ENCODE peak calls at places on chromosomes 12 and 14, in ten cellular contexts. One of them, this sample, is unnamed.

GRCh38 chr12:82527165-82527780 is 159.4 kb upstream of the TMTC2 start:
- DNase-seq in uterus: no peak
- DNase-seq in T-helper 9 cell: peak
- DNase-seq in choroid plexus epithelial cell: peak
- DNase-seq in central memory CD8-positive, alpha-beta T cell: no peak
- DNase-seq in fibroblast of the conjunctiva: peak
- DNase-seq in posterior cingulate gyrus: peak
- DNase-seq in hypothalamus: no peak
- DNase-seq in NCI-H146: peak
- DNase-seq in body of pancreas: peak
- DNase-seq in this sample: no peak

GRCh38 chr14:38868415-38869290 is 234.4 kb downstream of the SEC23A start:
- DNase-seq in uterus: no peak
- DNase-seq in T-helper 9 cell: no peak
- DNase-seq in choroid plexus epithelial cell: no peak
- DNase-seq in central memory CD8-positive, alpha-beta T cell: no peak
- DNase-seq in fibroblast of the conjunctiva: no peak
- DNase-seq in posterior cingulate gyrus: no peak
- DNase-seq in hypothalamus: no peak
- DNase-seq in NCI-H146: peak
- DNase-seq in body of pancreas: no peak
- DNase-seq in this sample: no peak

GRCh38 chr14:50967719-50968266 is 23.5 kb upstream of the PYGL start:
- DNase-seq in uterus: no peak
- DNase-seq in T-helper 9 cell: no peak
- DNase-seq in choroid plexus epithelial cell: no peak
- DNase-seq in central memory CD8-positive, alpha-beta T cell: no peak
- DNase-seq in fibroblast of the conjunctiva: no peak
- DNase-seq in posterior cingulate gyrus: no peak
- DNase-seq in hypothalamus: no peak
- DNase-seq in NCI-H146: no peak
- DNase-seq in body of pancreas: no peak
- DNase-seq in this sample: no peak

GRCh38 chr14:70014696-70015095 is 135.5 kb downstream of the SMOC1 start:
- DNase-seq in uterus: no peak
- DNase-seq in T-helper 9 cell: no peak
- DNase-seq in choroid plexus epithelial cell: no peak
- DNase-seq in central memory CD8-positive, alpha-beta T cell: no peak
- DNase-seq in fibroblast of the conjunctiva: no peak
- DNase-seq in posterior cingulate gyrus: no peak
- DNase-seq in hypothalamus: no peak
- DNase-seq in NCI-H146: no peak
- DNase-seq in body of pancreas: no peak
- DNase-seq in this sample: no peak

GRCh38 chr12:89160716-89161123 is 191.6 kb downstream of the DUSP6 start:
- DNase-seq in uterus: peak
- DNase-seq in T-helper 9 cell: no peak
- DNase-seq in choroid plexus epithelial cell: peak
- DNase-seq in central memory CD8-positive, alpha-beta T cell: no peak
- DNase-seq in fibroblast of the conjunctiva: peak
- DNase-seq in posterior cingulate gyrus: no peak
- DNase-seq in hypothalamus: no peak
- DNase-seq in NCI-H146: no peak
- DNase-seq in body of pancreas: peak
- DNase-seq in this sample: no peak

GRCh38 chr14:67385618-67386017 is 25.5 kb downstream of the EIF2S1 start:
- DNase-seq in uterus: no peak
- DNase-seq in T-helper 9 cell: no peak
- DNase-seq in choroid plexus epithelial cell: no peak
- DNase-seq in central memory CD8-positive, alpha-beta T cell: no peak
- DNase-seq in fibroblast of the conjunctiva: no peak
- DNase-seq in posterior cingulate gyrus: no peak
- DNase-seq in hypothalamus: no peak
- DNase-seq in NCI-H146: no peak
- DNase-seq in body of pancreas: no peak
- DNase-seq in this sample: no peak

GRCh38 chr12:99131761-99132199 is 486.7 kb downstream of the APAF1 start:
- DNase-seq in uterus: no peak
- DNase-seq in T-helper 9 cell: no peak
- DNase-seq in choroid plexus epithelial cell: peak
- DNase-seq in central memory CD8-positive, alpha-beta T cell: no peak
- DNase-seq in fibroblast of the conjunctiva: no peak
- DNase-seq in posterior cingulate gyrus: no peak
- DNase-seq in hypothalamus: no peak
- DNase-seq in NCI-H146: no peak
- DNase-seq in body of pancreas: peak
- DNase-seq in this sample: no peak

GRCh38 chr12:47808049-47808448 is 11.7 kb downstream of the HDAC7 start:
- DNase-seq in uterus: peak
- DNase-seq in T-helper 9 cell: peak
- DNase-seq in choroid plexus epithelial cell: peak
- DNase-seq in central memory CD8-positive, alpha-beta T cell: peak
- DNase-seq in fibroblast of the conjunctiva: no peak
- DNase-seq in posterior cingulate gyrus: no peak
- DNase-seq in hypothalamus: no peak
- DNase-seq in NCI-H146: peak
- DNase-seq in body of pancreas: no peak
- DNase-seq in this sample: peak

GRCh38 chr12:122079038-122079531 is 529 bp downstream of the MLXIP start:
- DNase-seq in uterus: peak
- DNase-seq in T-helper 9 cell: no peak
- DNase-seq in choroid plexus epithelial cell: no peak
- DNase-seq in central memory CD8-positive, alpha-beta T cell: no peak
- DNase-seq in fibroblast of the conjunctiva: no peak
- DNase-seq in posterior cingulate gyrus: no peak
- DNase-seq in hypothalamus: no peak
- DNase-seq in NCI-H146: peak
- DNase-seq in body of pancreas: peak
- DNase-seq in this sample: no peak

GRCh38 chr12:60279224-60279623 is 683.4 kb downstream of the SLC16A7 start:
- DNase-seq in uterus: no peak
- DNase-seq in T-helper 9 cell: no peak
- DNase-seq in choroid plexus epithelial cell: peak
- DNase-seq in central memory CD8-positive, alpha-beta T cell: no peak
- DNase-seq in fibroblast of the conjunctiva: no peak
- DNase-seq in posterior cingulate gyrus: no peak
- DNase-seq in hypothalamus: no peak
- DNase-seq in NCI-H146: no peak
- DNase-seq in body of pancreas: no peak
- DNase-seq in this sample: no peak